ENCODE peak calls at places on chromosomes 6 and 20, in six cellular contexts. R, T, Y, M, X and W are unnamed samples.

GRCh38 chr6:22593895-22594294 is 24.5 kb downstream of the HDGFL1 start:
- DNase-seq in T (no peak), Y (no peak), X (no peak), R (no peak), M (no peak), W (no peak)

GRCh38 chr6:143596857-143597256 is 80.9 kb upstream of the PHACTR2 start:
- DNase-seq in R (peak; percentile 56), X (peak; percentile 72), M (no peak), T (peak; percentile 64), Y (peak; percentile 51), W (peak; percentile 90)

GRCh38 chr20:53857723-53858236 is 212.6 kb downstream of the BCAS1 start:
- DNase-seq in R (no peak), Y (no peak), X (no peak), M (peak; percentile 66), T (no peak), W (peak; percentile 56)

GRCh38 chr20:57657537-57658446 is 37.6 kb upstream of the ZBP1 start:
- DNase-seq in X (peak; percentile 69), T (no peak), R (no peak), Y (no peak), M (peak; percentile 5), W (peak; percentile 12)

GRCh38 chr6:160534050-160534696 is 129.9 kb downstream of the LPA start:
- DNase-seq in T (peak; percentile 49), M (peak; percentile 76), R (peak; percentile 76), X (peak; percentile 52), Y (no peak), W (peak; percentile 74)

GRCh38 chr6:33905081-33905609 is 101.3 kb upstream of the MLN start:
- DNase-seq in T (no peak), R (no peak), M (no peak), Y (no peak), X (no peak), W (no peak)

GRCh38 chr6:305371-306206 is 13.3 kb downstream of the DUSP22 start:
- DNase-seq in T (no peak), R (no peak), Y (no peak), X (no peak), M (no peak), W (no peak)

GRCh38 chr6:117505337-117505736 is 22.9 kb downstream of the DCBLD1 start:
- DNase-seq in M (no peak), Y (no peak), T (peak; percentile 44), X (no peak), R (no peak), W (no peak)

GRCh38 chr6:111982681-111983080 is 71.2 kb upstream of the CCN6 start:
- DNase-seq in R (no peak), X (no peak), T (no peak), Y (no peak), M (no peak), W (no peak)

GRCh38 chr20:12252793-12253192 is 335.1 kb downstream of the BTBD3 start:
- DNase-seq in M (no peak), Y (no peak), R (no peak), T (peak; percentile 8), X (no peak), W (no peak)

GRCh38 chr6:137763861-137764260 is 103.2 kb upstream of the TNFAIP3 start:
- DNase-seq in R (no peak), T (no peak), M (no peak), X (no peak), Y (no peak), W (no peak)

GRCh38 chr6:129709451-129709908 is 497 bp downstream of the ARHGAP18 start:
- DNase-seq in Y (peak; percentile 26), X (no peak), M (peak; percentile 57), R (peak; percentile 90), T (peak; percentile 85), W (peak; percentile 67)

GRCh38 chr20:37567331-37567665 is 39.6 kb upstream of the BLCAP start:
- DNase-seq in Y (no peak), M (peak; percentile 32), R (no peak), X (no peak), T (no peak), W (peak; percentile 6)

GRCh38 chr6:81751388-81752083 is 945 bp downstream of the TENT5A start:
- DNase-seq in T (peak; percentile 49), X (peak; percentile 83), M (peak; percentile 33), Y (no peak), R (peak; percentile 74), W (peak; percentile 71)

GRCh38 chr20:37575884-37576283 is 48.2 kb upstream of the BLCAP start:
- DNase-seq in M (no peak), X (no peak), Y (no peak), T (no peak), R (no peak), W (no peak)

GRCh38 chr20:35111141-35111888 is 18.7 kb upstream of the TRPC4AP start:
- DNase-seq in T (peak; percentile 45), M (no peak), Y (no peak), X (no peak), R (peak; percentile 22), W (no peak)

GRCh38 chr6:45710304-45710821 is 305.3 kb downstream of the CLIC5 start:
- DNase-seq in X (no peak), Y (no peak), R (peak; percentile 67), T (peak; percentile 55), M (no peak), W (peak; percentile 18)

GRCh38 chr6:43189905-43190304 is 7.9 kb downstream of the CUL9 start:
- DNase-seq in M (no peak), Y (no peak), R (no peak), X (no peak), T (no peak), W (no peak)

GRCh38 chr6:138346302-138347195 is 31.2 kb upstream of the SMIM28 start:
- DNase-seq in R (peak; percentile 68), X (no peak), Y (no peak), T (no peak), M (no peak), W (no peak)

GRCh38 chr6:139448094-139448649 is 73.7 kb upstream of the CITED2 start:
- DNase-seq in X (no peak), T (no peak), Y (no peak), R (no peak), M (no peak), W (no peak)

GRCh38 chr6:167968091-167968490 is 29.4 kb upstream of the KIF25 start:
- DNase-seq in X (no peak), M (peak; percentile 73), Y (no peak), T (no peak), R (no peak), W (peak; percentile 68)

GRCh38 chr6:77511860-77512259 is 48.6 kb upstream of the HTR1B start:
- DNase-seq in M (no peak), Y (no peak), R (no peak), T (no peak), X (no peak), W (no peak)

GRCh38 chr6:80550271-80550670 is 443.8 kb downstream of the BCKDHB start:
- DNase-seq in X (no peak), T (peak; percentile 68), R (peak; percentile 71), M (no peak), Y (no peak), W (no peak)

GRCh38 chr6:108518714-108519576 is 41.8 kb upstream of the FOXO3 start:
- DNase-seq in X (no peak), R (peak; percentile 33), Y (no peak), M (peak; percentile 56), T (peak; percentile 25), W (no peak)

GRCh38 chr6:12350644-12351173 is 60.5 kb downstream of the EDN1 start:
- DNase-seq in R (no peak), T (no peak), X (no peak), Y (no peak), M (no peak), W (no peak)

GRCh38 chr6:8157839-8158238 is 55.5 kb upstream of the EEF1E1 start:
- DNase-seq in Y (no peak), M (no peak), R (no peak), X (no peak), T (no peak), W (no peak)

GRCh38 chr6:28980797-28981390 is 24.2 kb downstream of the ZNF311 start:
- DNase-seq in M (peak; percentile 88), T (peak; percentile 78), R (peak; percentile 92), Y (peak; percentile 55), X (peak; percentile 65), W (peak; percentile 67)

GRCh38 chr20:31368301-31368700 is at the start of gene DEFB118:
- DNase-seq in X (no peak), T (no peak), Y (no peak), M (no peak), R (no peak), W (no peak)

GRCh38 chr20:31363295-31363694 is 5.1 kb upstream of the DEFB118 start:
- DNase-seq in Y (no peak), M (no peak), X (no peak), R (no peak), T (no peak), W (no peak)
- H3K9me3 ChIP-seq in Y (peaks cover 4% of the 10 kb centered on the region), M (no peaks in the 10 kb centered on the region), X (no peaks in the 10 kb centered on the region), R (no peaks in the 10 kb centered on the region), T (no peaks in the 10 kb centered on the region), W (no peaks in the 10 kb centered on the region)

GRCh38 chr6:158016571-158017383 is 35.1 kb downstream of the SYNJ2 start:
- DNase-seq in T (no peak), M (no peak), X (no peak), R (no peak), Y (no peak), W (no peak)
- H3K4me3 ChIP-seq in T (no peak overlapping the region), M (no peak overlapping the region), X (no peak overlapping the region), R (no peak overlapping the region), Y (no peak overlapping the region), W (no peak overlapping the region)

DNA sequence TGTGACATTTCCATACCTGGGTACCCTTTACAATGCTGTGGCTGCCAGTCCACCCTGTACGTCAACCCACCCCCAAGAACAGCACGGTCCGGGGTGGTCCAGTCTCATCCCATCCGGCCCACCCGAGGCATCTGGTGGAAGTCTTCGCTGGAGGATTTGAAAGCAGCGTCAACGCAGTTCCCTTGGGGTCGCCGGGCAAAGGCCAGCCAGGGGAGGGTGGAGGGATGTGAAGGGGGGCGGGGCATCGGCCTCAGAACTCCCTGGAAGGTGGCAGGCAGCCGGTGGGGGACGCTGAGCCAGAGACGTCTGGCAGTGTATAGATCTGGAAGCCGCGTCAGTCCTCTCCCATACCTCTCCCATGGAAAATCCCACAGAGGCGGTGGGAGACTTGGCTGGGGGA is 1944.0 kb upstream of the DEFB115 start:
- DNase-seq in X (no peak), M (no peak), T (no peak), R (no peak), Y (no peak), W (no peak)
- H3K9me3 ChIP-seq in X (no peaks in the 10 kb centered on the region), M (no peaks in the 10 kb centered on the region), T (no peaks in the 10 kb centered on the region), R (no peaks in the 10 kb centered on the region), Y (peaks cover 53% of the 10 kb centered on the region), W (no peaks in the 10 kb centered on the region)

GRCh38 chr6:107396226-107396625 is 63.1 kb downstream of the PDSS2 start:
- DNase-seq in T (no peak), X (no peak), M (no peak), R (no peak), Y (no peak), W (no peak)

GRCh38 chr6:107386904-107387303 is 72.5 kb downstream of the PDSS2 start:
- DNase-seq in X (no peak), T (no peak), M (no peak), R (peak; percentile 1), Y (no peak), W (no peak)

GRCh38 chr6:107390685-107391084 is 68.7 kb downstream of the PDSS2 start:
- DNase-seq in R (no peak), X (no peak), T (no peak), M (no peak), Y (no peak), W (no peak)

GRCh38 chr6:107390056-107390455 is 69.3 kb downstream of the PDSS2 start:
- DNase-seq in T (no peak), X (no peak), Y (no peak), M (no peak), R (no peak), W (no peak)

GRCh38 chr6:107392069-107392468 is 67.3 kb downstream of the PDSS2 start:
- DNase-seq in T (peak; percentile 4), M (no peak), Y (no peak), X (no peak), R (no peak), W (no peak)
- H3K4me3 ChIP-seq in T (no peak overlapping the region), M (no peak overlapping the region), Y (no peak overlapping the region), X (no peak overlapping the region), R (no peak overlapping the region), W (no peak overlapping the region)

GRCh38 chr20:50762435-50763201 is 31.2 kb downstream of the PARD6B start:
- DNase-seq in Y (no peak), M (no peak), T (peak; percentile 78), X (peak; percentile 83), R (peak; percentile 75), W (peak; percentile 81)
- H3K9me3 ChIP-seq in Y (no peaks in the 10 kb centered on the region), M (no peaks in the 10 kb centered on the region), T (no peaks in the 10 kb centered on the region), X (no peaks in the 10 kb centered on the region), R (no peaks in the 10 kb centered on the region), W (no peaks in the 10 kb centered on the region)